ENCODE peak calls at places on chromosome 16, in ten cellular contexts. O is neural progenitor cell, F is amniotic stem cell, P is pancreas, Q is amygdala, C is HEK293T, R is H54, X is KG1, U is nephron progenitor cell, J is pons. N is an unnamed sample.

GRCh38 chr16:56662357-56663354 is 4.9 kb downstream of the MT1F start:
- DNase-seq in O (no peak), F (no peak), P (no peak), Q (no peak), C (no peak), R (no peak), X (no peak), U (peak), J (no peak), N (peak)

GRCh38 chr16:89575247-89576172 is at the start of gene CPNE7:
- DNase-seq in O (peak), F (no peak), P (no peak), Q (no peak), C (no peak), R (peak), X (no peak), U (peak), J (no peak), N (peak)

GRCh38 chr16:85462405-85463227 is 150.5 kb upstream of the GSE1 start:
- DNase-seq in O (peak), F (no peak), P (no peak), Q (peak), C (peak), R (peak), X (no peak), U (peak), J (no peak), N (peak)

GRCh38 chr16:3902731-3903130 is 22.2 kb upstream of the CREBBP start:
- DNase-seq in O (no peak), F (no peak), P (no peak), Q (no peak), C (no peak), R (no peak), X (no peak), U (no peak), J (no peak), N (no peak)

GRCh38 chr16:55678061-55678935 is 22.5 kb downstream of the SLC6A2 start:
- DNase-seq in O (no peak), F (no peak), P (no peak), Q (peak), C (no peak), R (no peak), X (no peak), U (no peak), J (peak), N (no peak)

GRCh38 chr16:89383095-89384003 is 107.0 kb downstream of the ANKRD11 start:
- DNase-seq in O (peak), F (no peak), P (peak), Q (no peak), C (peak), R (peak), X (no peak), U (peak), J (no peak), N (peak)

GRCh38 chr16:25141648-25142047 is 30.1 kb downstream of the LCMT1 start:
- DNase-seq in O (no peak), F (no peak), P (no peak), Q (no peak), C (no peak), R (no peak), X (no peak), U (no peak), J (no peak), N (no peak)

GRCh38 chr16:86370036-86370435 is 140.3 kb upstream of the FOXF1 start:
- DNase-seq in O (no peak), F (no peak), P (no peak), Q (no peak), C (no peak), R (no peak), X (no peak), U (no peak), J (no peak), N (no peak)

GRCh38 chr16:6957676-6958075 is 375.0 kb upstream of the RBFOX1 start:
- DNase-seq in O (peak), F (no peak), P (no peak), Q (no peak), C (no peak), R (no peak), X (no peak), U (no peak), J (no peak), N (no peak)

GRCh38 chr16:30472328-30472942 is at the start of gene ITGAL:
- DNase-seq in O (no peak), F (no peak), P (no peak), Q (no peak), C (no peak), R (no peak), X (peak), U (no peak), J (peak), N (no peak)

GRCh38 chr16:473046-474043 is 47.9 kb downstream of the RAB11FIP3 start:
- DNase-seq in O (no peak), F (no peak), P (no peak), Q (no peak), C (no peak), R (no peak), X (no peak), U (no peak), J (no peak), N (no peak)

GRCh38 chr16:85103096-85104079 is 8.9 kb downstream of the CIBAR2 start:
- DNase-seq in O (no peak), F (no peak), P (no peak), Q (no peak), C (no peak), R (no peak), X (no peak), U (no peak), J (no peak), N (no peak)

GRCh38 chr16:69916445-69916844 is 34.7 kb upstream of the CLEC18A start:
- DNase-seq in O (no peak), F (no peak), P (no peak), Q (no peak), C (no peak), R (no peak), X (no peak), U (no peak), J (no peak), N (no peak)

GRCh38 chr16:12300946-12301500 is 324.5 kb downstream of the SNX29 start:
- DNase-seq in O (no peak), F (no peak), P (no peak), Q (no peak), C (no peak), R (no peak), X (no peak), U (no peak), J (peak), N (no peak)

GRCh38 chr16:87846705-87847466 is 22.4 kb downstream of the SLC7A5 start:
- DNase-seq in O (no peak), F (no peak), P (no peak), Q (no peak), C (no peak), R (no peak), X (no peak), U (no peak), J (no peak), N (no peak)

GRCh38 chr16:2257726-2258125 is 6.3 kb upstream of the ECI1 start:
- DNase-seq in O (no peak), F (no peak), P (no peak), Q (no peak), C (no peak), R (no peak), X (no peak), U (no peak), J (no peak), N (no peak)

GRCh38 chr16:46745594-46745993 is 2.5 kb downstream of the MYLK3 start:
- DNase-seq in O (no peak), F (no peak), P (no peak), Q (no peak), C (no peak), R (no peak), X (no peak), U (no peak), J (no peak), N (peak)

GRCh38 chr16:17370233-17371013 is 100.3 kb downstream of the XYLT1 start:
- DNase-seq in O (no peak), F (no peak), P (no peak), Q (peak), C (no peak), R (no peak), X (no peak), U (no peak), J (no peak), N (no peak)

GRCh38 chr16:68298907-68299515 is 11.7 kb downstream of the SLC7A6OS start:
- DNase-seq in O (peak), F (peak), P (no peak), Q (no peak), C (no peak), R (no peak), X (no peak), U (no peak), J (no peak), N (no peak)

GRCh38 chr16:47644166-47644565 is 183.0 kb downstream of the PHKB start:
- DNase-seq in O (no peak), F (peak), P (no peak), Q (no peak), C (no peak), R (peak), X (no peak), U (no peak), J (no peak), N (no peak)

GRCh38 chr16:1309888-1310831 is 724 bp downstream of the UBE2I start:
- DNase-seq in O (no peak), F (no peak), P (no peak), Q (no peak), C (no peak), R (no peak), X (no peak), U (no peak), J (no peak), N (no peak)

GRCh38 chr16:22705799-22706198 is 108.2 kb upstream of the HS3ST2 start:
- DNase-seq in O (no peak), F (no peak), P (no peak), Q (no peak), C (no peak), R (no peak), X (no peak), U (no peak), J (no peak), N (no peak)

GRCh38 chr16:75219838-75220237 is 1.1 kb downstream of the CTRB1 start:
- DNase-seq in O (no peak), F (no peak), P (no peak), Q (no peak), C (no peak), R (no peak), X (no peak), U (no peak), J (no peak), N (no peak)

GRCh38 chr16:87185983-87186382 is 131.2 kb downstream of the C16orf95 start:
- DNase-seq in O (no peak), F (no peak), P (no peak), Q (no peak), C (no peak), R (no peak), X (no peak), U (no peak), J (no peak), N (no peak)

GRCh38 chr16:74865922-74866598 is 91.4 kb upstream of the FA2H start:
- DNase-seq in O (peak), F (no peak), P (no peak), Q (no peak), C (no peak), R (no peak), X (no peak), U (peak), J (no peak), N (peak)

GRCh38 chr16:67857547-67858233 is 10.2 kb upstream of the CENPT start:
- DNase-seq in O (no peak), F (peak), P (peak), Q (peak), C (no peak), R (peak), X (no peak), U (no peak), J (peak), N (peak)

GRCh38 chr16:71626858-71627213 is 852 bp downstream of the MARVELD3 start:
- DNase-seq in O (peak), F (no peak), P (peak), Q (no peak), C (no peak), R (no peak), X (no peak), U (no peak), J (no peak), N (peak)

GRCh38 chr16:57166951-57167350 is 18.9 kb downstream of the PSME3IP1 start:
- DNase-seq in O (no peak), F (no peak), P (no peak), Q (no peak), C (no peak), R (no peak), X (no peak), U (no peak), J (peak), N (no peak)